ENCODE peak calls at places on chromosomes 12 and 14, in seven cellular contexts. X is prostate gland; F is hypothalamus; U is activated CD4-positive, CD25-positive, alpha-beta regulatory T cell treated with anti-CD3 and anti-CD28 coated beads, Interleukin-2, amount 50 U/mL, for 72 hours; C is A172; K is T-helper 9 cell; A is AG09319. J is an unnamed sample.

GRCh38 chr14:23122086-23122485 is 3.0 kb upstream of the CEBPE start:
- DNase-seq in X (no peak), K (no peak), F (no peak), C (no peak), A (no peak), U (no peak), J (no peak)

GRCh38 chr14:64500088-64500487 is 3.5 kb downstream of the ZBTB25 start:
- DNase-seq in A (no peak), K (no peak), X (no peak), U (no peak), C (no peak), F (no peak), J (no peak)

GRCh38 chr12:130880411-130880885 is 8.6 kb downstream of the RAN start:
- DNase-seq in K (no peak), F (no peak), U (no peak), A (no peak), X (no peak), C (no peak), J (no peak)

GRCh38 chr14:23209651-23210423 is 26.4 kb upstream of the SLC7A8 start:
- DNase-seq in C (no peak), K (no peak), U (no peak), F (no peak), X (no peak), A (no peak), J (no peak)

GRCh38 chr12:101165319-101165718 is 44.7 kb downstream of the SLC5A8 start:
- DNase-seq in F (no peak), A (no peak), K (no peak), C (no peak), U (no peak), X (no peak), J (no peak)

GRCh38 chr14:69539631-69540410 is 34.9 kb downstream of the CCDC177 start:
- DNase-seq in A (peak), K (no peak), F (no peak), X (no peak), C (no peak), U (no peak), J (no peak)

GRCh38 chr12:68529466-68529865 is 81.2 kb upstream of the RAP1B start:
- DNase-seq in X (no peak), F (no peak), C (no peak), A (no peak), U (no peak), K (no peak), J (no peak)

GRCh38 chr14:68748691-68749090 is 44.2 kb downstream of the ZFP36L1 start:
- DNase-seq in C (no peak), U (no peak), F (no peak), A (no peak), X (no peak), K (no peak), J (no peak)

GRCh38 chr12:94046626-94047410 is 101.6 kb upstream of the PLXNC1 start:
- DNase-seq in A (no peak), K (no peak), U (no peak), C (no peak), F (no peak), X (no peak), J (no peak)

GRCh38 chr14:92426237-92426636 is 87.3 kb upstream of the RIN3 start:
- DNase-seq in C (peak), A (no peak), X (no peak), U (no peak), F (no peak), K (no peak), J (no peak)

GRCh38 chr12:33546004-33546403 is 106.4 kb upstream of the SYT10 start:
- DNase-seq in A (no peak), C (no peak), X (no peak), U (no peak), K (no peak), F (no peak), J (no peak)

GRCh38 chr12:132560831-132561783 is 49.3 kb downstream of the LRCOL1 start:
- DNase-seq in K (peak), A (no peak), X (peak), F (peak), U (peak), C (peak), J (no peak)

GRCh38 chr12:77033658-77034164 is 31.7 kb downstream of the E2F7 start:
- DNase-seq in X (no peak), C (no peak), U (no peak), K (no peak), F (no peak), A (no peak), J (no peak)

GRCh38 chr12:50934371-50934851 is 17.9 kb upstream of the HIGD1C start:
- DNase-seq in U (no peak), K (no peak), F (no peak), X (no peak), C (no peak), A (no peak), J (no peak)

GRCh38 chr12:1970331-1970900 is 33.8 kb downstream of the DCP1B start:
- DNase-seq in U (no peak), C (no peak), F (no peak), K (no peak), A (no peak), X (no peak), J (no peak)